ENCODE peak calls at places on chromosome 17, in four cellular contexts. E is H9, W is mesendoderm, V is IMR-90. O is an unnamed sample.

GRCh38 chr17:1868090-1868489 is 38.3 kb downstream of the RPA1 start:
- DNase-seq in E (no peak), W (no peak), V (no peak), O (no peak)

GRCh38 chr17:55644346-55644745 is 78.3 kb downstream of the TMEM100 start:
- DNase-seq in E (no peak), W (no peak), V (no peak), O (no peak)

GRCh38 chr17:71983828-71984227 is 137.0 kb upstream of the SOX9 start:
- DNase-seq in E (no peak), W (no peak), V (no peak), O (no peak)

GRCh38 chr17:8222630-8223355 is 12.4 kb upstream of the AURKB start:
- DNase-seq in E (peak; percentile 95), W (peak; percentile 96), V (peak; percentile 93), O (peak; percentile 83)

GRCh38 chr17:56658648-56659047 is 65.1 kb downstream of the NOG start:
- DNase-seq in E (no peak), W (no peak), V (no peak), O (no peak)

GRCh38 chr17:6786618-6787017 is 10.6 kb downstream of the FBXO39 start:
- DNase-seq in E (no peak), W (no peak), V (peak; percentile 63), O (no peak)

GRCh38 chr17:9470171-9470570 is 105.4 kb downstream of the STX8 start:
- DNase-seq in E (no peak), W (no peak), V (no peak), O (no peak)

GRCh38 chr17:82653651-82654528 is 5.6 kb upstream of the WDR45B start:
- DNase-seq in E (no peak), W (no peak), V (no peak), O (no peak)

GRCh38 chr17:77213778-77214132 is 73.0 kb downstream of the SEC14L1 start:
- DNase-seq in E (no peak), W (no peak), V (no peak), O (no peak)

GRCh38 chr17:45227631-45228120 is 6.0 kb downstream of the FMNL1 start:
- DNase-seq in E (no peak), W (no peak), V (no peak), O (no peak)

GRCh38 chr17:22470411-22471175 is 778.3 kb downstream of the KCNJ18 start:
- DNase-seq in E (no peak), W (no peak), V (no peak), O (no peak)

GRCh38 chr17:9002610-9003354 is 18.5 kb upstream of the NTN1 start:
- DNase-seq in E (peak; percentile 63), W (peak; percentile 52), V (no peak), O (peak; percentile 72)

GRCh38 chr17:28940675-28941074 is 10.6 kb downstream of the PHF12 start:
- DNase-seq in E (no peak), W (no peak), V (no peak), O (no peak)

GRCh38 chr17:29847118-29847517 is 82.9 kb downstream of the SSH2 start:
- DNase-seq in E (no peak), W (no peak), V (no peak), O (no peak)

GRCh38 chr17:6435051-6435450 is at the start of gene AIPL1:
- DNase-seq in E (peak; percentile 55), W (no peak), V (no peak), O (no peak)

GRCh38 chr17:3887811-3888210 is 5.0 kb downstream of the CAMKK1 start:
- DNase-seq in E (no peak), W (peak; percentile 28), V (no peak), O (no peak)

GRCh38 chr17:32467949-32468348 is 18.8 kb upstream of the CDK5R1 start:
- DNase-seq in E (peak; percentile 2), W (no peak), V (no peak), O (no peak)
- H4K5ac ChIP-seq in E (no peak overlapping the region), W (no peak overlapping the region), V (no peak overlapping the region), O (no peak overlapping the region)

DNA sequence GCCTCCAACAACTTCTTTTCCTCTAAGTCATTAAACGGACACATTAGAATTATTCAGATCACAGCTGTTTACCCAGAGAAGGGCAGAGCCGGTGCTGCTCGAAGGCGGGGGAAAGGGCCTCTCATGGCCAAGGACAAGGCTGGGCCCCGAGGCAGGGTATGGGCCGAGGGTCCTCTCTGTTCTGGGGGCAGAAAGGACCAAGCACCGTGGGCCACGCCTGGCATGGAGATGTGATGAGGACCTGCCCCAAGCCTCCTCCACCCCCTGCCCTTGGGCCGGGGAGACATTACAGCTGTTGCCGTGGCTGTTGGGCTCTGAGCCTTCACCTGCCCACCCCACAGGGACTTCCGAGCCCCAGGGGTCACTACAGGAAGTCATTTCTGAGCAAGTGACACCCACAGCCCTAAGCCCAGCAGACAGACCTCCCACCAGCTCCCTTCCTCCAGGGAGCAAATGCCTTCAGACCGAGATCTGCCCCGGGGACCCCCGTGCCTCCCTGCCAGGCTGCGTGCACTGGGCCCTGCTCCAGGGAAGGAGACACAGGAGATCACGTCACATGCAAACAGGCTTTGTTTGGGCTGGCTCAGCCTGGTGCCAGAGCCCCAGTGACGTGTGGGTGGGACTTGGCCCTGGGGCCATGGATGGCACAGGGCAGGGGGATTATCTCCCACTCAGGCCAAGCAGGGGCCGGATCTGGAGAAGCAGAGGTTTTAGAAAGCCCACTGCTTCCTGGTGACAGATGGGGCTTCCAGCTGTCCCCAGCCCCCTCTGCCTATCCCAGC is 652 bp upstream of the PVALEF start:
- DNase-seq in E (no peak), W (no peak), V (no peak), O (no peak)
- H4K5ac ChIP-seq in E (no peak overlapping the region), W (no peak overlapping the region), V (no peak overlapping the region), O (no peak overlapping the region)

GRCh38 chr17:14321980-14322776 is 21.3 kb downstream of the HS3ST3B1 start:
- DNase-seq in E (no peak), W (no peak), V (no peak), O (no peak)
- H4K5ac ChIP-seq in E (no peak overlapping the region), W (no peak overlapping the region), V (no peak overlapping the region), O (no peak overlapping the region)

GRCh38 chr17:17934796-17935195 is 37.4 kb downstream of the TOM1L2 start:
- DNase-seq in E (no peak), W (no peak), V (no peak), O (no peak)
- H4K5ac ChIP-seq in E (no peak overlapping the region), W (no peak overlapping the region), V (no peak overlapping the region), O (no peak overlapping the region)

GRCh38 chr17:78759969-78760352 is 22.1 kb downstream of the CYTH1 start:
- DNase-seq in E (no peak), W (no peak), V (no peak), O (no peak)
- H4K5ac ChIP-seq in E (no peak overlapping the region), W (no peak overlapping the region), V (no peak overlapping the region), O (no peak overlapping the region)

O was measured in H1.